ENCODE peak calls at places on chromosomes 2 and 18, in five cellular contexts. D is astrocyte of the spinal cord, S is colonic mucosa, R is fibroblast of the aortic adventitia, Q is transverse colon. M is an unnamed sample.

GRCh38 chr2:9708683-9709538 is 78.1 kb upstream of the YWHAQ start:
- DNase-seq in S (no peak), R (no peak), Q (no peak), D (no peak), M (no peak)

GRCh38 chr2:130252880-130253645 is 54.8 kb upstream of the TUBA3E start:
- DNase-seq in Q (peak), D (no peak), S (peak), R (peak), M (no peak)

GRCh38 chr2:35067420-35067819 is 1288.2 kb upstream of the CRIM1 start:
- DNase-seq in D (no peak), Q (no peak), R (no peak), S (no peak), M (no peak)

GRCh38 chr2:128314348-128315121 is 4.1 kb downstream of the HS6ST1 start:
- DNase-seq in R (no peak), D (no peak), Q (no peak), S (peak), M (no peak)

GRCh38 chr2:109200616-109201464 is 71.8 kb downstream of the SH3RF3 start:
- DNase-seq in D (no peak), R (no peak), S (no peak), Q (no peak), M (no peak)

GRCh38 chr2:235170536-235171510 is 219.0 kb downstream of the SH3BP4 start:
- DNase-seq in D (peak), S (no peak), R (peak), Q (peak), M (peak)

GRCh38 chr2:33058716-33059451 is 112.1 kb downstream of the LTBP1 start:
- DNase-seq in Q (no peak), S (no peak), D (no peak), R (no peak), M (no peak)

GRCh38 chr2:129318581-129319421 is 660.7 kb upstream of the RAB6C start:
- DNase-seq in Q (no peak), D (no peak), S (no peak), R (no peak), M (no peak)

GRCh38 chr2:110149330-110150220 is 34.0 kb upstream of the MALL start:
- DNase-seq in D (peak), Q (no peak), R (peak), S (no peak), M (peak)

GRCh38 chr2:95695613-95696012 is 103.8 kb downstream of the TRIM43 start:
- DNase-seq in S (no peak), D (no peak), Q (no peak), R (no peak), M (no peak)

GRCh38 chr18:31942301-31942998 is 478 bp downstream of the TRAPPC8 start:
- DNase-seq in R (peak), D (peak), Q (peak), S (peak), M (no peak)

GRCh38 chr2:171319164-171319810 is 114.5 kb downstream of the METTL8 start:
- DNase-seq in R (peak), Q (no peak), D (peak), S (no peak), M (no peak)

GRCh38 chr18:79402977-79403722 is 7.4 kb downstream of the NFATC1 start:
- DNase-seq in D (no peak), Q (peak), S (peak), R (peak), M (no peak)

GRCh38 chr18:72409923-72410322 is 134.2 kb downstream of the CBLN2 start:
- DNase-seq in R (no peak), Q (no peak), S (no peak), D (no peak), M (no peak)

GRCh38 chr2:221501883-221502269 is 70.2 kb downstream of the EPHA4 start:
- DNase-seq in D (no peak), R (no peak), S (no peak), Q (no peak), M (no peak)

GRCh38 chr2:69773201-69773600 is 31.3 kb downstream of the ANXA4 start:
- DNase-seq in D (peak), S (no peak), Q (no peak), R (peak), M (no peak)

GRCh38 chr18:48622911-48623431 is 84.1 kb downstream of the CTIF start:
- DNase-seq in Q (no peak), R (peak), S (no peak), D (peak), M (no peak)

GRCh38 chr2:27992787-27993747 is 102.5 kb downstream of the BABAM2 start:
- DNase-seq in R (peak), S (no peak), D (peak), Q (no peak), M (no peak)
- H3K4me3 ChIP-seq in R (no peak), S (no peak), D (no peak), Q (no peak), M (no peak)

GRCh38 chr2:226797289-226797988 is 2.2 kb downstream of the IRS1 start:
- DNase-seq in S (peak), D (peak), R (no peak), Q (peak), M (no peak)

GRCh38 chr2:226795281-226796011 is 4.2 kb downstream of the IRS1 start:
- DNase-seq in S (no peak), Q (no peak), R (no peak), D (peak), M (no peak)

GRCh38 chr2:226797989-226798421 is 1.6 kb downstream of the IRS1 start:
- DNase-seq in S (peak), D (no peak), Q (no peak), R (no peak), M (no peak)

GRCh38 chr2:226796012-226796839 is 3.4 kb downstream of the IRS1 start:
- DNase-seq in D (no peak), S (no peak), R (no peak), Q (no peak), M (no peak)

DNA sequence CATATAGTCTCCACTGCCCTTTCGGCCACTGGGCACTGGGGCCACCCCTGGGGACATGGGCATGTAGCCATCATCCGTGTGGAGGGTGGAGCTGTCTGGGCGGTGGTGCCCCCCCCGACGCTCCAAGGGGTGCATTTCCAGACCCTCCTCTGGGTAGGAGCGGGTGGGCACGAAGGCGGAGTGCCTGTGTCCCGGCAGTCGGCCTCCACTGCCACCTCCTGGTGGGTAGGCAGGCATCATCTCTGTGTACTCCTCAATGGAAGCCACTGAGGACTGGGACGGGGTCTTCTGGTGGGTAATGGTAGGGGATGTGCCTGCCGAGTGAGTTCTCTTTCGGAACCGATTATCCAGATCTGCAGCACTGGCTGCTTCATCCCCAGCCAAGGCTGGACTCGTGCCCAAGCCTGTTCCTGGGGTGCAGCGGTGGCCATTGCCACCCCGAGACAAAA is 2.8 kb downstream of the IRS1 start:
- DNase-seq in R (no peak), S (peak), Q (peak), D (peak), M (no peak)
- H3K4me3 ChIP-seq in R (peak), S (peak), Q (peak), D (peak), M (peak)

GRCh38 chr2:219417374-219417773 is 803 bp upstream of the DES start:
- DNase-seq in Q (no peak), S (no peak), R (no peak), D (no peak), M (no peak)

GRCh38 chr2:219419331-219420197 is 1.4 kb downstream of the DES start:
- DNase-seq in S (no peak), D (no peak), Q (no peak), R (no peak), M (no peak)

GRCh38 chr2:219418155-219418569 is at the start of gene DES:
- DNase-seq in S (no peak), D (no peak), R (no peak), Q (peak), M (no peak)

GRCh38 chr2:219416938-219417337 is 1.2 kb upstream of the DES start:
- DNase-seq in S (no peak), R (no peak), D (no peak), Q (no peak), M (no peak)

GRCh38 chr2:219418570-219419189 is 503 bp downstream of the DES start:
- DNase-seq in S (no peak), Q (no peak), D (no peak), R (no peak), M (no peak)
- H3K4me3 ChIP-seq in S (peak), Q (peak), D (no peak), R (no peak), M (no peak)

GRCh38 chr18:44556296-44556695 is 124.4 kb upstream of the SETBP1 start:
- DNase-seq in Q (no peak), S (no peak), D (no peak), R (no peak), M (no peak)
- H3K4me3 ChIP-seq in Q (no peak), S (no peak), D (no peak), R (no peak), M (no peak)

GRCh38 chr18:35451032-35451431 is 46.7 kb downstream of the INO80C start:
- DNase-seq in S (no peak), D (no peak), R (no peak), Q (no peak), M (no peak)

GRCh38 chr18:35457140-35457704 is 40.5 kb downstream of the INO80C start:
- DNase-seq in R (peak), S (no peak), D (no peak), Q (no peak), M (no peak)

GRCh38 chr18:35458271-35458670 is 39.5 kb downstream of the INO80C start:
- DNase-seq in S (no peak), Q (no peak), D (peak), R (no peak), M (no peak)

GRCh38 chr18:35456181-35456850 is 41.4 kb downstream of the INO80C start:
- DNase-seq in Q (peak), D (peak), R (peak), S (peak), M (no peak)

GRCh38 chr18:35454803-35455202 is 43.0 kb downstream of the INO80C start:
- DNase-seq in R (no peak), D (no peak), S (no peak), Q (no peak), M (no peak)
- H3K4me3 ChIP-seq in R (no peak), D (no peak), S (no peak), Q (no peak), M (no peak)